ENCODE peak calls at places on chromosomes 11 and 22, in seven cellular contexts. I is colonic mucosa, E is OCI-LY7, G is pancreas, U is sigmoid colon, J is lung, R is kidney. O is an unnamed sample.

GRCh38 chr11:43503417-43503816 is 144.7 kb downstream of the TTC17 start:
- DNase-seq in I (no peak), E (no peak), G (no peak), U (no peak), J (no peak), R (no peak), O (no peak)

GRCh38 chr11:75562836-75563484 is 907 bp downstream of the SERPINH1 start:
- DNase-seq in I (no peak), E (no peak), G (no peak), U (no peak), J (no peak), R (no peak), O (no peak)

GRCh38 chr22:35809816-35810215 is 92.1 kb downstream of the APOL5 start:
- DNase-seq in I (no peak), E (no peak), G (no peak), U (no peak), J (no peak), R (no peak), O (no peak)

GRCh38 chr11:119976805-119977583 is 160.9 kb downstream of the TRIM29 start:
- DNase-seq in I (no peak), E (no peak), G (no peak), U (no peak), J (no peak), R (no peak), O (no peak)

GRCh38 chr11:2794947-2795346 is 90.6 kb downstream of the CDKN1C start:
- DNase-seq in I (no peak), E (no peak), G (peak; percentile 26), U (peak; percentile 64), J (no peak), R (peak; percentile 50), O (no peak)

GRCh38 chr11:44285756-44286155 is 24.2 kb downstream of the ALX4 start:
- DNase-seq in I (no peak), E (no peak), G (no peak), U (no peak), J (no peak), R (no peak), O (no peak)

GRCh38 chr11:118907051-118907748 is 18.5 kb downstream of the BCL9L start:
- DNase-seq in I (peak; percentile 94), E (peak; percentile 87), G (peak; percentile 89), U (peak; percentile 92), J (peak; percentile 90), R (peak; percentile 91), O (no peak)

GRCh38 chr11:75673977-75674582 is 5.2 kb upstream of the MAP6 start:
- DNase-seq in I (no peak), E (peak; percentile 10), G (no peak), U (no peak), J (no peak), R (no peak), O (peak; percentile 39)

GRCh38 chr11:64947202-64947814 is 11.6 kb upstream of the GPHA2 start:
- DNase-seq in I (no peak), E (no peak), G (no peak), U (no peak), J (no peak), R (no peak), O (no peak)

GRCh38 chr11:46381046-46381835 is at the start of gene MDK:
- DNase-seq in I (peak; percentile 52), E (no peak), G (peak; percentile 58), U (peak; percentile 70), J (no peak), R (peak; percentile 83), O (no peak)

GRCh38 chr22:42654696-42655095 is 5.5 kb upstream of the CYB5R3 start:
- DNase-seq in I (no peak), E (no peak), G (no peak), U (no peak), J (no peak), R (no peak), O (no peak)

GRCh38 chr11:64534391-64534801 is 56.6 kb upstream of the SLC22A12 start:
- DNase-seq in I (no peak), E (no peak), G (no peak), U (no peak), J (no peak), R (peak; percentile 52), O (no peak)

GRCh38 chr11:57131080-57131790 is 50.5 kb upstream of the LRRC55 start:
- DNase-seq in I (peak; percentile 32), E (no peak), G (peak; percentile 28), U (no peak), J (peak; percentile 35), R (no peak), O (no peak)

GRCh38 chr11:59560702-59561469 is 49.5 kb downstream of the OR4D9 start:
- DNase-seq in I (peak; percentile 89), E (peak; percentile 88), G (peak; percentile 89), U (peak; percentile 95), J (peak; percentile 84), R (peak; percentile 93), O (peak; percentile 81)

GRCh38 chr11:32005786-32006406 is 85.0 kb upstream of the RCN1 start:
- DNase-seq in I (no peak), E (no peak), G (no peak), U (no peak), J (no peak), R (peak; percentile 52), O (no peak)

GRCh38 chr11:26947904-26948639 is 45.8 kb upstream of the FIBIN start:
- DNase-seq in I (no peak), E (no peak), G (no peak), U (no peak), J (no peak), R (no peak), O (no peak)

GRCh38 chr11:121487191-121487590 is 34.4 kb upstream of the SORL1-AS1 start:
- DNase-seq in I (no peak), E (no peak), G (no peak), U (no peak), J (no peak), R (no peak), O (no peak)

GRCh38 chr22:37623075-37624016 is 14.7 kb downstream of the GGA1 start:
- DNase-seq in I (peak; percentile 69), E (peak; percentile 79), G (peak; percentile 67), U (peak; percentile 85), J (peak; percentile 66), R (no peak), O (no peak)

GRCh38 chr11:108788565-108789199 is 123.8 kb downstream of the DDX10 start:
- DNase-seq in I (no peak), E (peak; percentile 6), G (no peak), U (no peak), J (no peak), R (no peak), O (no peak)

GRCh38 chr11:14413307-14414072 is 54.5 kb upstream of the RRAS2 start:
- DNase-seq in I (no peak), E (no peak), G (no peak), U (peak; percentile 70), J (no peak), R (no peak), O (no peak)

GRCh38 chr22:25027552-25027951 is 75.0 kb downstream of the KIAA1671 start:
- DNase-seq in I (peak; percentile 55), E (no peak), G (no peak), U (no peak), J (no peak), R (no peak), O (no peak)

GRCh38 chr22:25029181-25029580 is 76.7 kb downstream of the KIAA1671 start:
- DNase-seq in I (no peak), E (no peak), G (no peak), U (no peak), J (no peak), R (no peak), O (no peak)

GRCh38 chr22:25027959-25028840 is 75.7 kb downstream of the KIAA1671 start:
- DNase-seq in I (peak; percentile 54), E (no peak), G (no peak), U (no peak), J (no peak), R (no peak), O (no peak)

GRCh38 chr22:25027052-25027525 is 74.6 kb downstream of the KIAA1671 start:
- DNase-seq in I (peak; percentile 74), E (no peak), G (no peak), U (no peak), J (no peak), R (no peak), O (no peak)

DNA sequence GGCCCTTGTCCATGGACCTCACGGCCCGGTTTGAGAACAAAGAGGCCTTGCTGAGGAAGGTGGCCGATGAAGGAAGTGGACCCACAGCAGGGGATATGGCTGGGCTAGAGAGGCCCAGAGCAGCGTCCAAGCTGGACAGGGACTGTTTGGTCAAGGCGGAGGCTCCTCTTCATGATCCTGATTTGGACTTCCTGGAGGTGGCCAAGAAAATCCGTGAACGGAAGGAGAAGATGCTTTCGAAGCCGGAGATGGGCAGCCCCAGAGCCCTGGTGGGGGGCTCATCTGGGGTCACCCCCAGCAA is 76.3 kb downstream of the KIAA1671 start:
- DNase-seq in I (no peak), E (no peak), G (no peak), U (no peak), J (no peak), R (no peak), O (no peak)
- H3K27ac ChIP-seq in I (no peak overlapping the region), E (no peak overlapping the region), G (no peak overlapping the region), U (no peak overlapping the region), J (no peak overlapping the region), R (no peak overlapping the region), O (no peak overlapping the region)

GRCh38 chr11:61898247-61898582 is 6.9 kb upstream of the FADS3 start:
- DNase-seq in I (no peak), E (no peak), G (no peak), U (no peak), J (no peak), R (no peak), O (no peak)
- H3K27ac ChIP-seq in I (no peak overlapping the region), E (no peak overlapping the region), G (no peak overlapping the region), U (peak overlapping the region; percentile 10), J (no peak overlapping the region), R (no peak overlapping the region), O (no peak overlapping the region)

DNA sequence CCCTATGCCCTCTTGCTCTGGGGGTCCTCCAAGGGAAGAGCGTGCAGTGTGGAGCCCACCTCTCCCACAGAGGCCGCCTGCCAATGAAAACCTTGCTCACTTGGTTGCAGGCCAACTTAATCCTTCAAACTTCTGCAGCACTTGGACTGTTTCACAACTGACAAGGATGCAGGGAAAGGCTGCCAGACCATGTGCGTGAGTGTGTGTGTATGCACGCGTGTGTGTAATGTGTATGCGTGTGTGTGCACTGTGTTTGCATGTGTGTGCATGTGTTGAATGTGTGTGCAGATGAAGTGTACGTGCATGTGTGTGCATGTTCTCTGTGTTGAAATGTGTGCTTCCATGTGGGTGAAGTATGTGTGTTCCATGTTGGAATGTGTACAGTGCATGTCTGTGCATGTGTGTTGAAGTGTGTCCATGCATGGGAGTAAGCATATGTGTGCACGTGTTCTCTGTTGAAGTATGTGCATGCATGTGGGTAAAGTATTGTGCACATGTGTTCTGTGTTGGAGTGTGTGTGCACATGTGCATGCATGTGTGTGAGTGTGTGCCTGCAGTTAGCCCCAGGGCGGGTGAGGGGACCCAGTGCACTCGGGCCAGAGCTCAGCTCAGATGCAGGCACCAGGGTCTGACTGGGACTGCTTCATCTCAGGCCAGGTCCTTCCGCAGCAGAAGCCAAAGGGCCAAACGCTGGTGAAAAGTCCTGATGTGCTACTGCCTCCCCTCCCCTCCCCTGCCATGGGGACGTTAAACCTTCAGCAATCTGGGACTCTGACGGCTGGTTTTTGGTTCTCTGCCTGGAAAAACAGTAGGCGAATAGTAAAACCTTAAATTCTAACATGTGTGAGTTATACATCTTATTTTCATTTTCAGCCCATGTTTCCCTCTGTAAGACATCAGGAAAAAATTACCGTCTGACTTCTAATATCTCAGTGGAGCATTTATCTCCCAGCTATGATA is 72.0 kb downstream of the FLI1 start:
- DNase-seq in I (no peak), E (no peak), G (no peak), U (no peak), J (no peak), R (no peak), O (no peak)
- H3K27ac ChIP-seq in I (no peak overlapping the region), E (no peak overlapping the region), G (no peak overlapping the region), U (peak overlapping the region; percentile 7), J (no peak overlapping the region), R (no peak overlapping the region), O (no peak overlapping the region)

GRCh38 chr11:35950082-35950481 is 6.2 kb downstream of the LDLRAD3 start:
- DNase-seq in I (no peak), E (no peak), G (no peak), U (no peak), J (no peak), R (no peak), O (no peak)
- H3K27ac ChIP-seq in I (no peak overlapping the region), E (no peak overlapping the region), G (no peak overlapping the region), U (no peak overlapping the region), J (no peak overlapping the region), R (no peak overlapping the region), O (no peak overlapping the region)

O was measured in epithelial cell of prostate.